ENCODE peak calls at places on chromosome 22, in nine cellular contexts. D, O, S, G, Y, R, J, I and P are unnamed samples.

GRCh38 chr22:46432164-46433068 is 96.9 kb downstream of the TRMU start:
- DNase-seq in O (peak), S (peak), D (no peak), R (no peak), J (no peak), G (no peak), I (no peak), Y (no peak), P (no peak)

GRCh38 chr22:36117053-36117554 is 43.5 kb downstream of the APOL3 start:
- DNase-seq in R (no peak), Y (no peak), J (no peak), D (no peak), S (peak), I (no peak), G (no peak), O (peak), P (no peak)

GRCh38 chr22:19810381-19811141 is 44.1 kb downstream of the GNB1L start:
- DNase-seq in G (peak), I (peak), R (peak), J (no peak), Y (peak), S (no peak), D (no peak), O (peak), P (peak)

GRCh38 chr22:19291580-19292261 is at the start of gene CLTCL1:
- DNase-seq in Y (peak), G (peak), J (peak), S (peak), D (no peak), I (peak), O (peak), R (peak), P (peak)

GRCh38 chr22:19275919-19276600 is 15.5 kb downstream of the CLTCL1 start:
- DNase-seq in S (peak), G (no peak), Y (no peak), R (no peak), D (no peak), J (no peak), I (no peak), O (no peak), P (no peak)

GRCh38 chr22:28237092-28237491 is 318.0 kb upstream of the PITPNB start:
- DNase-seq in D (no peak), S (peak), R (no peak), O (no peak), Y (peak), J (no peak), I (no peak), G (no peak), P (no peak)

GRCh38 chr22:26648011-26648497 is 9.3 kb upstream of the MIAT start:
- DNase-seq in R (no peak), I (no peak), D (no peak), Y (no peak), O (no peak), G (no peak), S (no peak), J (no peak), P (no peak)

GRCh38 chr22:45905924-45906865 is 70.8 kb downstream of the WNT7B start:
- DNase-seq in O (no peak), Y (peak), R (peak), D (no peak), I (peak), S (no peak), J (no peak), G (no peak), P (peak)

GRCh38 chr22:27123880-27124279 is 466.5 kb downstream of the MIAT start:
- DNase-seq in D (no peak), G (no peak), J (no peak), R (no peak), Y (no peak), O (no peak), S (no peak), I (no peak), P (no peak)

GRCh38 chr22:45934659-45935341 is 42.2 kb downstream of the WNT7B start:
- DNase-seq in Y (peak), D (peak), R (peak), J (peak), G (no peak), I (peak), S (peak), O (peak), P (no peak)

GRCh38 chr22:44181033-44181911 is 547 bp downstream of the PARVG start:
- DNase-seq in J (peak), I (no peak), S (no peak), R (peak), D (no peak), Y (no peak), G (peak), O (peak), P (no peak)

GRCh38 chr22:48743601-48744282 is 1083.9 kb downstream of the BRD1 start:
- DNase-seq in I (no peak), R (no peak), Y (no peak), O (no peak), S (no peak), J (no peak), D (no peak), G (no peak), P (peak)

GRCh38 chr22:42745118-42745517 is 24.4 kb upstream of the A4GALT start:
- DNase-seq in Y (peak), S (no peak), D (no peak), R (peak), O (no peak), G (no peak), J (no peak), I (no peak), P (no peak)

GRCh38 chr22:46007848-46008261 is 30.9 kb upstream of the WNT7B start:
- DNase-seq in R (peak), J (no peak), Y (peak), S (peak), G (peak), D (peak), O (peak), I (peak), P (peak)

GRCh38 chr22:43269325-43270040 is 73.7 kb downstream of the SCUBE1 start:
- DNase-seq in G (no peak), O (no peak), Y (no peak), I (no peak), R (no peak), S (no peak), J (no peak), D (no peak), P (no peak)

GRCh38 chr22:50192825-50193204 is 7.1 kb downstream of the TRABD start:
- DNase-seq in O (peak), I (no peak), S (no peak), Y (no peak), G (no peak), D (no peak), R (no peak), J (no peak), P (no peak)

GRCh38 chr22:50626856-50627451 is 998 bp downstream of the ARSA start:
- DNase-seq in D (no peak), Y (no peak), I (no peak), J (no peak), R (no peak), S (no peak), O (peak), G (no peak), P (no peak)

GRCh38 chr22:50581031-50581949 is 1.4 kb downstream of the CHKB start:
- DNase-seq in O (no peak), I (no peak), S (no peak), J (no peak), D (no peak), R (no peak), Y (no peak), G (peak), P (no peak)

GRCh38 chr22:19629720-19630419 is 84.4 kb upstream of the SEPTIN5 start:
- DNase-seq in D (peak), R (peak), O (peak), Y (peak), S (peak), G (peak), J (peak), I (peak), P (no peak)

GRCh38 chr22:28051787-28052356 is 132.8 kb upstream of the PITPNB start:
- DNase-seq in O (no peak), J (peak), G (no peak), I (no peak), S (peak), R (peak), D (peak), Y (peak), P (peak)

GRCh38 chr22:44554411-44554810 is 56.4 kb upstream of the RTL6 start:
- DNase-seq in I (no peak), Y (no peak), O (no peak), R (no peak), D (no peak), S (no peak), J (no peak), G (no peak), P (peak)

GRCh38 chr22:44184006-44184405 is 3.3 kb downstream of the PARVG start:
- DNase-seq in G (no peak), I (no peak), O (peak), Y (no peak), D (no peak), S (no peak), J (no peak), R (peak), P (no peak)

GRCh38 chr22:41780714-41781507 is 19.6 kb upstream of the CCDC134 start:
- DNase-seq in D (no peak), G (peak), S (peak), I (no peak), Y (peak), O (peak), R (peak), J (no peak), P (peak)

GRCh38 chr22:28116261-28116673 is 197.2 kb upstream of the PITPNB start:
- DNase-seq in Y (peak), G (no peak), O (no peak), J (peak), R (peak), S (no peak), I (peak), D (peak), P (peak)

GRCh38 chr22:36160499-36160942 is at the start of gene APOL3:
- DNase-seq in R (peak), D (no peak), G (peak), I (no peak), J (peak), S (peak), Y (peak), O (peak), P (peak)

GRCh38 chr22:35638408-35638807 is 9.8 kb upstream of the APOL6 start:
- DNase-seq in J (no peak), R (peak), O (peak), G (peak), D (no peak), S (peak), Y (peak), I (peak), P (no peak)

GRCh38 chr22:26342719-26343449 is 86.2 kb upstream of the ASPHD2 start:
- DNase-seq in D (no peak), I (no peak), O (no peak), G (no peak), Y (no peak), S (peak), J (no peak), R (peak), P (no peak)

GRCh38 chr22:36016656-36017055 is 12.0 kb downstream of the RBFOX2 start:
- DNase-seq in O (no peak), J (no peak), R (peak), Y (no peak), G (no peak), S (no peak), D (no peak), I (no peak), P (no peak)

GRCh38 chr22:45603631-45604030 is 68.0 kb upstream of the ATXN10 start:
- DNase-seq in S (no peak), O (peak), G (peak), D (no peak), I (no peak), Y (no peak), J (no peak), R (no peak), P (no peak)

GRCh38 chr22:39089928-39090327 is 7.1 kb upstream of the APOBEC3H start:
- DNase-seq in I (no peak), O (no peak), D (no peak), Y (no peak), J (peak), S (no peak), R (no peak), G (no peak), P (no peak)
- H3K27ac ChIP-seq in I (no peak), O (no peak), D (peak), Y (no peak), J (peak), S (no peak), R (no peak), G (peak), P (no peak)

GRCh38 chr22:22812031-22812905 is 75.3 kb upstream of the IGLL5 start:
- DNase-seq in Y (no peak), O (no peak), J (no peak), D (no peak), R (no peak), S (no peak), G (no peak), I (no peak), P (no peak)

GRCh38 chr22:22810471-22810870 is 77.1 kb upstream of the IGLL5 start:
- DNase-seq in D (no peak), G (no peak), J (no peak), O (no peak), S (no peak), R (no peak), Y (no peak), I (no peak), P (no peak)

GRCh38 chr22:22813126-22814075 is 74.2 kb upstream of the IGLL5 start:
- DNase-seq in S (no peak), R (no peak), Y (no peak), O (no peak), I (no peak), J (no peak), D (no peak), G (no peak), P (no peak)

GRCh38 chr22:22811016-22812009 is 76.3 kb upstream of the IGLL5 start:
- DNase-seq in R (no peak), G (no peak), S (no peak), J (no peak), D (no peak), O (no peak), Y (no peak), I (no peak), P (no peak)

DNA sequence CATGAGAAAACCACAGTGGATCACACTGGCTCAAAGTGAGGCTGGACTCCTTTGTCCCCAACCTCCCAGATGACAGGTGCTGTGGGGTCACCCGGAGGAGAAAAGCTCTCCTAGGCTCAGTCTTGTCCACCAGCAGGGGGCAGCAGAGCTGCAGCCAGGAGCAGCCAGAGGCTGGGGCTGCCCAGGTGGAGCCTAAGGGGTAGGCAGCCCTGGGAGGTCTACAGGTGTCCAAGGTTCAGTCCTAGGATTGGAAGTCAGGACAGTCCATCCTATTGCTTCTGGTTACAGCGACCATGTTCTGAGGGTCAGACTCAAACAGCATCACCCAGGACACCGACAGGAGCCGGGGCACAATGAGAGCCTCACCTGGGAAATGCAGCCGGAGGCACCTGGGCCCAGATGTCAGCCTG is 77.6 kb upstream of the IGLL5 start:
- DNase-seq in S (peak), I (no peak), R (peak), J (no peak), D (no peak), Y (peak), G (peak), O (peak), P (no peak)
- TF ChIP-seq CTCF in S (peak), I (peak), R (peak), J (no peak), D (peak), Y (peak), G (peak), O (peak), P (peak)

GRCh38 chr22:47620391-47620790 is 857.9 kb downstream of the TBC1D22A start:
- DNase-seq in J (no peak), R (no peak), S (no peak), O (no peak), D (no peak), G (no peak), Y (no peak), I (no peak), P (no peak)
- H3K27ac ChIP-seq in J (no peak), R (no peak), S (no peak), O (no peak), D (no peak), G (no peak), Y (no peak), I (no peak), P (no peak)

GRCh38 chr22:21938071-21938822 is 14.4 kb downstream of the PPM1F start:
- DNase-seq in J (peak), R (peak), S (peak), I (peak), Y (peak), G (peak), O (peak), D (no peak), P (peak)
- TF ChIP-seq CTCF in J (peak), R (peak), S (peak), I (peak), Y (peak), G (peak), O (peak), D (peak), P (peak)

GRCh38 chr22:40436460-40437431 is 66.4 kb downstream of the SGSM3 start:
- DNase-seq in S (peak), Y (peak), D (no peak), G (no peak), J (peak), I (peak), O (no peak), R (peak), P (no peak)
- H3K27ac ChIP-seq in S (peak), Y (peak), D (no peak), G (peak), J (no peak), I (peak), O (no peak), R (peak), P (peak)

GRCh38 chr22:32202539-32203180 is 2.2 kb downstream of the RFPL2 start:
- DNase-seq in O (no peak), I (no peak), G (peak), D (no peak), J (peak), S (peak), R (peak), Y (peak), P (no peak)
- TF ChIP-seq CTCF in O (peak), I (peak), G (peak), D (peak), J (peak), S (peak), R (peak), Y (peak), P (peak)

GRCh38 chr22:24187731-24188644 is 6.7 kb downstream of the SUSD2 start:
- DNase-seq in G (no peak), J (no peak), D (no peak), I (no peak), Y (no peak), O (peak), S (no peak), R (no peak), P (no peak)

GRCh38 chr22:24190159-24190540 is 8.9 kb downstream of the SUSD2 start:
- DNase-seq in S (no peak), I (no peak), D (no peak), G (no peak), O (peak), J (no peak), Y (no peak), R (no peak), P (no peak)

GRCh38 chr22:24188705-24189248 is 7.5 kb downstream of the SUSD2 start:
- DNase-seq in R (no peak), D (no peak), J (no peak), O (peak), I (no peak), Y (no peak), S (no peak), G (no peak), P (no peak)

GRCh38 chr22:24190566-24191208 is 9.4 kb downstream of the SUSD2 start:
- DNase-seq in O (peak), I (no peak), S (no peak), Y (no peak), R (no peak), J (no peak), D (no peak), G (no peak), P (no peak)

GRCh38 chr22:24189249-24190158 is 8.2 kb downstream of the SUSD2 start:
- DNase-seq in Y (peak), G (peak), O (peak), I (peak), S (peak), J (peak), R (peak), D (peak), P (no peak)
- H3K27ac ChIP-seq in Y (peak), G (peak), O (peak), I (no peak), S (peak), J (no peak), R (no peak), D (no peak), P (peak)

DNA sequence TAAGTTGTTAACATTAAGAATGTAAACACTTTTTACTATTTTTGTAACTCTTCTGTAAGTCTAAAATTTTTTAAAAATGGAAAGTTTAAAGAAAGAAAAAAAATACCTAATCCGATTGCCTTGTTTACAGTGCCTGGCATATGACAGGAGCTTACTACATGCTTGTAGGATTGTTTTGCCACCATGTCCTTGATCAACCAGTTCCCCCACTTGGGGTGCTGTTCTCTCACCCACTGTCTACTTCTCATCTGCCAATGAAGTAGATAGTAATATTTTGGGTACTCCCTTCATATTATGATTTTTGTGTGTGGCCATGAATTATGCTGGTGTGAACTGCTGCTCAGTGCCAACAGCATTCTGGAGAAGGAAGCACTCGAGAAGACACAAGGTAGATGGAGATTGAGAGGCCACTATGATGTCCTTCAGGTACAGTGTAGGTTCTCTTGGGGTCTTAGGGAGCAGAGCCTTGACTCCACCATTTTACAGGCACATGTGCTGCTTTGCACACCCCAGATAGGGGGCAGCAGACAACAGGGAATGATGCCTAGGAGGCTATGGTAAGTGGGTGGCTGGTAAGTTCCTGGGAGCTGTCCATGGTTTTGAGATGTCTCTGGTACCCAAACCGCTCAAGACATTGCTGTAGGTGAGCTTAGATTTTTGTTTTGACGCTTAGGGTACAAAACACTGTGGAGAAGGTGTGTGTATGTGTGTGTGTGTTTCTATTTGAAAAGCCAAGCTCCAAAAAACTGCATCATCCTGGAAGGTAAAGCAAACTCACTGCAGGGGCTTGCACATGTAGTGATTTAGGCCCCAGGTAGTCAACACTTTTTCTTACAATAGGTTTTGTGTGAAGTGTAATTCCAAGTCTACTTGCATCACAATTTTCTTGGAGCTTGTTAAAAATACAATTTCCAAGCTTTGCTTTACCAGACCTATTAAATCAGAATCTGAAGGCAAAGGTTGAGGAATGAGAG is 494.5 kb upstream of the LARGE1 start:
- DNase-seq in D (peak), R (peak), S (peak), O (no peak), J (peak), Y (no peak), G (no peak), I (no peak), P (no peak)
- TF ChIP-seq CTCF in D (peak), R (no peak), S (peak), O (peak), J (peak), Y (no peak), G (peak), I (no peak), P (no peak)